ENCODE peak calls at places on chromosomes 16 and 17, in six cellular contexts. R is heart left ventricle, C is Peyer's patch, J is tibial nerve, O is breast epithelium, G is lower leg skin. L is an unnamed sample.

GRCh38 chr17:75799402-75799801 is 14.8 kb downstream of the UNK start:
- DNase-seq in J (no peak), R (no peak), O (no peak), G (no peak), C (no peak), L (no peak)

GRCh38 chr17:62164712-62165377 is 99.8 kb upstream of the MED13 start:
- DNase-seq in O (no peak), J (no peak), G (no peak), R (no peak), C (no peak), L (no peak)

GRCh38 chr16:29816694-29817441 is 916 bp downstream of the PAGR1 start:
- DNase-seq in R (peak), O (no peak), C (peak), G (no peak), J (peak), L (no peak)

GRCh38 chr16:70760221-70760620 is 40.7 kb downstream of the VAC14 start:
- DNase-seq in J (no peak), R (no peak), O (no peak), C (no peak), G (no peak), L (no peak)

GRCh38 chr17:60535382-60536279 is 9.6 kb upstream of the APPBP2 start:
- DNase-seq in J (no peak), G (no peak), R (no peak), C (no peak), O (no peak), L (no peak)

GRCh38 chr17:45223541-45224528 is 2.1 kb downstream of the FMNL1 start:
- DNase-seq in O (no peak), J (no peak), C (peak), R (no peak), G (no peak), L (no peak)

GRCh38 chr17:67218385-67218950 is 26.5 kb downstream of the HELZ start:
- DNase-seq in O (no peak), G (no peak), C (no peak), R (no peak), J (no peak), L (no peak)

GRCh38 chr16:85389679-85390470 is 223.2 kb upstream of the GSE1 start:
- DNase-seq in R (peak), J (peak), C (no peak), O (no peak), G (no peak), L (no peak)

GRCh38 chr16:3138823-3139426 is 4.1 kb downstream of the ZNF213 start:
- DNase-seq in O (no peak), C (no peak), G (no peak), R (no peak), J (no peak), L (no peak)

GRCh38 chr17:78121801-78122220 is 6.7 kb downstream of the TMC6 start:
- DNase-seq in R (no peak), O (no peak), J (no peak), G (no peak), C (no peak), L (no peak)

GRCh38 chr17:74433421-74434121 is 1.7 kb downstream of the GPRC5C start:
- DNase-seq in R (no peak), J (no peak), C (no peak), O (no peak), G (no peak), L (no peak)

GRCh38 chr16:75207831-75208230 is 870 bp upstream of the CTRB2 start:
- DNase-seq in J (no peak), G (no peak), R (peak), O (no peak), C (no peak), L (no peak)

GRCh38 chr16:89537549-89537925 is 22.9 kb upstream of the RPL13 start:
- DNase-seq in C (no peak), G (no peak), J (no peak), O (no peak), R (no peak), L (no peak)

GRCh38 chr16:23967018-23967417 is 131.2 kb downstream of the PRKCB start:
- DNase-seq in O (no peak), G (no peak), C (no peak), R (no peak), J (no peak), L (no peak)

GRCh38 chr17:45784293-45784582 is at the start of gene CRHR1:
- DNase-seq in O (no peak), C (no peak), J (no peak), R (no peak), G (no peak), L (no peak)

GRCh38 chr16:27333549-27333948 is 19.8 kb downstream of the IL4R start:
- DNase-seq in G (no peak), O (no peak), R (no peak), C (no peak), J (no peak), L (no peak)

GRCh38 chr16:72658888-72659717 is 388.8 kb downstream of the ZFHX3 start:
- DNase-seq in J (no peak), C (no peak), O (no peak), G (no peak), R (no peak), L (no peak)

GRCh38 chr17:362721-363120 is 10.1 kb upstream of the RPH3AL start:
- DNase-seq in R (peak), J (no peak), O (no peak), G (no peak), C (no peak), L (no peak)

GRCh38 chr17:1123397-1124237 is 56.2 kb downstream of the ABR start:
- DNase-seq in R (no peak), G (no peak), J (no peak), C (no peak), O (no peak), L (no peak)

GRCh38 chr17:12985431-12986285 is 32.2 kb downstream of the ELAC2 start:
- DNase-seq in J (no peak), G (no peak), O (no peak), C (no peak), R (no peak), L (no peak)

GRCh38 chr16:2152695-2153506 is 2.7 kb upstream of the TRAF7 start:
- DNase-seq in J (no peak), O (no peak), R (no peak), G (no peak), C (no peak), L (no peak)

GRCh38 chr16:88331989-88332920 is 50.5 kb upstream of the ZNF469 start:
- DNase-seq in R (peak), O (peak), G (peak), J (peak), C (no peak), L (no peak)

GRCh38 chr17:76048711-76049110 is 21.6 kb upstream of the EVPL start:
- DNase-seq in O (no peak), G (no peak), J (no peak), R (no peak), C (no peak), L (no peak)

GRCh38 chr17:16915752-16916556 is 56.0 kb downstream of the TNFRSF13B start:
- DNase-seq in G (no peak), C (peak), J (no peak), O (peak), R (no peak), L (no peak)

GRCh38 chr17:61410555-61411089 is 11.0 kb downstream of the TBX2 start:
- DNase-seq in J (peak), C (peak), R (peak), O (peak), G (no peak), L (no peak)

GRCh38 chr17:29178750-29179231 is 1.4 kb downstream of the MYO18A start:
- DNase-seq in R (no peak), C (no peak), G (no peak), O (no peak), J (no peak), L (no peak)
- H3K4me3 ChIP-seq in R (peak), C (no peak), G (no peak), O (peak), J (no peak), L (peak)

GRCh38 chr17:31692632-31693031 is 166.4 kb downstream of the COPRS start:
- DNase-seq in C (no peak), R (no peak), J (no peak), O (no peak), G (no peak), L (no peak)
- TF ChIP-seq POLR2A in C (no peak), R (no peak), J (no peak), O (no peak), G (no peak), L (no peak)

DNA sequence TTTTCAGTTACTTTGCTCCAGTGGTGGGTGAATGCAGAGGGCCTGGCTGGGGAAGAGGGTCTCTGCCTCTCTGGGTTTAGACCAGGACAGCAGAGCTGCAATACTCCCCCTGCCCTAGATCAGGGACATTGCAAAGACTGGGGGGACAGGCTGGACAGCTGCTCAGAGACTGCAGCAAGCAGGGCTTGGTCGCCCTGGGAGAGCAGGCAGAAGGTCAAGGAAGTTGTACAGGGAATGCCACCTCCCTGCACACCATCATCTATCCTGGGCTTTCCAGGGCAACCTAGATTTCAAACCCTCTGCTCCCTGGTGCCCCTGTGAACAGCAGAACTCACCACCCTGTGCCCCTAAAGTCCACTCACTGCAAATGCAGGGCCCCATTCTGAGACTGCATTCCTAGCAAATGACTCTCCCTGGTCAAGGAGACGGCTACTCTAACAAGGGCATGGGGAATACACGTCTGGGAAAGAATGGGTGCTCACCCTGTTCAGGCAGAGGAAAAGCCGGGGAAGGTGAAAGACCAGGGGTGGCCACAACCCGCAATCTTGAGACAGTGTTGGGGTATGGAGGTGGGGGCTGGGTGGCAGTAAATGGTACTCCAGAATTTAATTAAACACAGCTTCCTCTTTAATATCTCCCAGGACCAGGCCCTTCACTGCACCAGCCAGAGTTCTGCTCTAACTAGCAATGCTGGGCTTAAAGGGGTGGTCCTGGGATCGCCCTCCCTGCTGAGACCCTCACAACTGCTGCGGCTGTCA is 1.0 kb downstream of the KIFC3 start:
- DNase-seq in C (no peak), G (no peak), J (no peak), R (peak), O (no peak), L (no peak)
- H3K4me3 ChIP-seq in C (peak), G (no peak), J (peak), R (peak), O (peak), L (peak)

GRCh38 chr17:57097832-57098421 is 12.9 kb downstream of the AKAP1 start:
- DNase-seq in O (no peak), J (no peak), R (no peak), G (no peak), C (no peak), L (no peak)
- TF ChIP-seq POLR2A in O (no peak), J (no peak), R (no peak), G (no peak), C (no peak), L (no peak)